ENCODE peak calls at places on chromosomes 2 and 18, in four cellular contexts. E is putamen, Y is cardiac fibroblast, I is T-helper 9 cell. L is an unnamed sample.

GRCh38 chr2:6970976-6971480 is 53.8 kb downstream of the RNF144A start:
- DNase-seq in Y (peak; percentile 30), E (no peak), I (no peak), L (no peak)

GRCh38 chr18:48660346-48661228 is 121.8 kb downstream of the CTIF start:
- DNase-seq in I (no peak), Y (no peak), E (no peak), L (no peak)

GRCh38 chr2:8310557-8311455 is 371.1 kb upstream of the ID2 start:
- DNase-seq in I (no peak), E (no peak), Y (no peak), L (no peak)

GRCh38 chr2:11257078-11257477 is 87.4 kb downstream of the ROCK2 start:
- DNase-seq in I (no peak), Y (no peak), E (no peak), L (no peak)

GRCh38 chr2:231590614-231591013 is 2.0 kb upstream of the TEX44 start:
- DNase-seq in I (no peak), Y (no peak), E (no peak), L (no peak)

GRCh38 chr2:15883684-15884083 is 56.7 kb upstream of the MYCN start:
- DNase-seq in E (no peak), Y (no peak), I (no peak), L (no peak)

GRCh38 chr2:86068098-86069047 is 37.3 kb downstream of the POLR1A start:
- DNase-seq in E (no peak), I (peak; percentile 25), Y (peak; percentile 37), L (no peak)

GRCh38 chr2:96642564-96643350 is at the start of gene FER1L5:
- DNase-seq in I (no peak), Y (peak; percentile 62), E (peak; percentile 73), L (peak; percentile 24)

GRCh38 chr2:151828890-151829324 is 686 bp upstream of the ARL5A start:
- DNase-seq in E (no peak), I (no peak), Y (no peak), L (no peak)

GRCh38 chr2:1546023-1546591 is 132.8 kb downstream of the TPO start:
- DNase-seq in E (peak; percentile 23), Y (peak; percentile 75), I (peak; percentile 12), L (no peak)

GRCh38 chr2:33062665-33063249 is 116.0 kb downstream of the LTBP1 start:
- DNase-seq in Y (peak; percentile 68), I (no peak), E (no peak), L (no peak)

GRCh38 chr2:182592691-182593393 is 123.2 kb upstream of the DNAJC10 start:
- DNase-seq in Y (no peak), E (no peak), I (no peak), L (no peak)

GRCh38 chr2:8672940-8673339 is 8.9 kb upstream of the ID2 start:
- DNase-seq in I (no peak), E (no peak), Y (no peak), L (no peak)

GRCh38 chr2:233356546-233357308 is 2.4 kb downstream of the DGKD start:
- DNase-seq in Y (no peak), I (no peak), E (no peak), L (no peak)

GRCh38 chr18:9571546-9571945 is 42.8 kb downstream of the PPP4R1 start:
- DNase-seq in E (no peak), Y (no peak), I (no peak), L (no peak)

GRCh38 chr18:77132369-77133050 is at the start of gene MBP:
- DNase-seq in Y (no peak), E (no peak), I (peak; percentile 66), L (no peak)

GRCh38 chr2:202104286-202104870 is 31.3 kb downstream of the KIAA2012 start:
- DNase-seq in Y (peak; percentile 68), I (no peak), E (no peak), L (no peak)

GRCh38 chr2:30984141-30984540 is 154.1 kb downstream of the GALNT14 start:
- DNase-seq in E (no peak), I (no peak), Y (no peak), L (no peak)

GRCh38 chr2:96866586-96866985 is 3.3 kb downstream of the SEMA4C start:
- DNase-seq in I (no peak), Y (no peak), E (no peak), L (no peak)

GRCh38 chr2:140567734-140568133 is 1563.1 kb downstream of the LRP1B start:
- DNase-seq in I (no peak), Y (peak; percentile 62), E (no peak), L (no peak)

GRCh38 chr18:12336251-12336650 is 28.2 kb downstream of the TUBB6 start:
- DNase-seq in E (no peak), Y (no peak), I (no peak), L (no peak)

GRCh38 chr2:235765181-235765820 is 271.5 kb downstream of the AGAP1 start:
- DNase-seq in Y (peak; percentile 77), I (no peak), E (peak; percentile 28), L (no peak)

GRCh38 chr18:78174737-78175136 is 804.9 kb upstream of the SALL3 start:
- DNase-seq in Y (no peak), I (no peak), E (no peak), L (no peak)

GRCh38 chr2:121071058-121071504 is 213.9 kb downstream of the TFCP2L1 start:
- DNase-seq in E (no peak), Y (peak; percentile 62), I (peak; percentile 9), L (no peak)